ENCODE peak calls at places on chromosome 20, in six cellular contexts. B is mammary epithelial cell, P is pancreas, X is fibroblast of lung, F is upper lobe of right lung, E is H9. C is an unnamed sample.

GRCh38 chr20:8964944-8965562 is 103.8 kb upstream of the PLCB4 start:
- DNase-seq in P (no peak), F (no peak), B (no peak), E (no peak), X (no peak), C (no peak)

GRCh38 chr20:54345301-54345724 is 130.1 kb upstream of the DOK5 start:
- DNase-seq in P (no peak), E (no peak), X (peak; percentile 91), F (no peak), B (peak; percentile 25), C (no peak)

GRCh38 chr20:19691125-19691524 is 66.9 kb upstream of the RIN2 start:
- DNase-seq in X (no peak), F (no peak), B (no peak), P (no peak), E (no peak), C (no peak)

GRCh38 chr20:1015181-1015580 is 13.1 kb upstream of the RSPO4 start:
- DNase-seq in P (no peak), E (no peak), X (no peak), F (no peak), B (no peak), C (no peak)

GRCh38 chr20:64261138-64261537 is 5.6 kb downstream of the PCMTD2 start:
- DNase-seq in B (no peak), E (no peak), X (no peak), F (no peak), P (no peak), C (peak; percentile 88)

GRCh38 chr20:39875493-39876110 is 813.4 kb downstream of the MAFB start:
- DNase-seq in B (no peak), E (no peak), P (no peak), F (no peak), X (no peak), C (no peak)

GRCh38 chr20:25009218-25010145 is 16.9 kb upstream of the APMAP start:
- DNase-seq in X (peak; percentile 57), B (no peak), F (peak; percentile 23), E (no peak), P (no peak), C (no peak)

GRCh38 chr20:57412347-57413029 is 21.3 kb downstream of the RBM38 start:
- DNase-seq in P (peak; percentile 33), X (no peak), F (no peak), B (no peak), E (no peak), C (no peak)

GRCh38 chr20:57428611-57429496 is 37.7 kb downstream of the RBM38 start:
- DNase-seq in P (peak; percentile 54), X (no peak), F (no peak), E (no peak), B (no peak), C (no peak)

GRCh38 chr20:13819885-13820645 is 35.2 kb downstream of the NDUFAF5 start:
- DNase-seq in X (peak; percentile 52), E (peak; percentile 38), B (peak; percentile 74), F (no peak), P (peak; percentile 50), C (peak; percentile 22)

GRCh38 chr20:41734506-41734945 is 116.3 kb upstream of the CHD6 start:
- DNase-seq in B (peak; percentile 35), F (no peak), P (no peak), E (peak; percentile 78), X (peak; percentile 10), C (no peak)

GRCh38 chr20:41142914-41143313 is 5.6 kb downstream of the PLCG1 start:
- DNase-seq in P (no peak), E (no peak), X (no peak), F (peak; percentile 41), B (no peak), C (no peak)

GRCh38 chr20:10761232-10761631 is 87.4 kb upstream of the JAG1 start:
- DNase-seq in E (no peak), B (peak; percentile 95), F (no peak), X (peak; percentile 99), P (no peak), C (no peak)

GRCh38 chr20:32972181-32973076 is 31.8 kb downstream of the SUN5 start:
- DNase-seq in E (peak; percentile 47), P (peak; percentile 28), B (no peak), F (peak; percentile 53), X (no peak), C (no peak)

GRCh38 chr20:35490736-35491181 is 35.4 kb downstream of the CEP250 start:
- DNase-seq in P (no peak), E (no peak), X (no peak), F (no peak), B (no peak), C (no peak)

GRCh38 chr20:23131766-23132165 is 45.6 kb upstream of the CD93 start:
- DNase-seq in B (no peak), E (no peak), F (no peak), P (no peak), X (peak; percentile 56), C (no peak)

GRCh38 chr20:42005211-42005610 is 387.0 kb upstream of the CHD6 start:
- DNase-seq in B (no peak), X (no peak), E (no peak), F (no peak), P (no peak), C (no peak)

GRCh38 chr20:48797850-48798747 is 29.7 kb downstream of the PREX1 start:
- DNase-seq in E (no peak), F (peak; percentile 35), B (no peak), X (no peak), P (no peak), C (no peak)

GRCh38 chr20:38081575-38081974 is 48.0 kb downstream of the RPRD1B start:
- DNase-seq in E (no peak), X (no peak), B (no peak), P (no peak), F (no peak), C (no peak)

GRCh38 chr20:53622247-53623114 is 28.8 kb upstream of the ZNF217 start:
- DNase-seq in E (no peak), P (no peak), X (no peak), B (no peak), F (no peak), C (no peak)

GRCh38 chr20:24764825-24765224 is 184.2 kb upstream of the CST7 start:
- DNase-seq in X (no peak), E (peak; percentile 8), P (peak; percentile 35), B (no peak), F (no peak), C (no peak)

GRCh38 chr20:51456511-51457280 is 85.8 kb downstream of the NFATC2 start:
- DNase-seq in F (peak; percentile 96), X (peak; percentile 95), B (peak; percentile 96), P (peak; percentile 99), E (peak; percentile 54), C (no peak)

GRCh38 chr20:35773154-35773751 is 1.4 kb downstream of the PHF20 start:
- DNase-seq in B (no peak), E (no peak), X (peak; percentile 44), F (no peak), P (no peak), C (no peak)

GRCh38 chr20:37355252-37356180 is 9.6 kb downstream of the SRC start:
- DNase-seq in F (peak; percentile 28), X (no peak), P (no peak), B (no peak), E (no peak), C (no peak)

GRCh38 chr20:8161262-8162071 is 29.4 kb downstream of the PLCB1 start:
- DNase-seq in E (no peak), B (no peak), X (peak; percentile 36), F (no peak), P (no peak), C (no peak)

GRCh38 chr20:34052414-34052813 is 58.7 kb downstream of the RALY start:
- DNase-seq in X (no peak), P (no peak), F (no peak), E (no peak), B (no peak), C (no peak)

GRCh38 chr20:64103871-64104666 is 3.3 kb downstream of the NPBWR2 start:
- DNase-seq in X (no peak), P (peak; percentile 58), E (no peak), B (no peak), F (peak; percentile 42), C (no peak)

DNA sequence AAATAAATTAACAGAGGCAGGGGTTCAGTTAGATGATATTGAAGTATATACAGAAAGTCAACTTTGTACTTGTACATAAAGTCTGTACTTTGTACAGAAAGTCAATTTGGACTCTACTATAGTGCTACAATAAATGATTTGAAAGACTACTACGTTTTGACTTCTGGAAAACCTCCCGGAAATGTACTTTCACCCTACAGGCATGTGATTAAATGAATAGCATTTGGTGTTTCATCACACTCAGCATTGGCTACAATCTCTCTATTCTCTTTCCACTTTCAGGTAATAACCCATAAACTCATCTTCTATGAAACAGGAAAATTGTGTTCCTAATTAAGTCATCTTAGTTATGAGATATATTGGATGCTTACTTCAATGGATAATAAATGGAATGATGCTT is 25.6 kb upstream of the MC3R start:
- DNase-seq in F (no peak), P (no peak), X (no peak), E (no peak), B (peak; percentile 52), C (no peak)
- H3K9me3 ChIP-seq in F (no peaks in the 10 kb centered on the region), P (no peaks in the 10 kb centered on the region), X (no peaks in the 10 kb centered on the region), E (peaks cover 91% of the 10 kb centered on the region), B (peaks cover 13% of the 10 kb centered on the region), C (no peaks in the 10 kb centered on the region)

GRCh38 chr20:62775206-62775605 is 21.1 kb upstream of the MRGBP start:
- DNase-seq in P (peak; percentile 55), F (no peak), E (no peak), B (no peak), X (no peak), C (no peak)

GRCh38 chr20:62776035-62776691 is 20.1 kb upstream of the MRGBP start:
- DNase-seq in B (no peak), E (no peak), X (no peak), P (peak; percentile 32), F (no peak), C (no peak)

GRCh38 chr20:62778058-62778457 is 18.2 kb upstream of the MRGBP start:
- DNase-seq in B (no peak), F (no peak), E (no peak), P (no peak), X (no peak), C (no peak)

GRCh38 chr20:62777528-62777830 is 18.8 kb upstream of the MRGBP start:
- DNase-seq in P (no peak), X (no peak), F (no peak), E (no peak), B (no peak), C (no peak)

GRCh38 chr20:62776692-62777527 is 19.4 kb upstream of the MRGBP start:
- DNase-seq in B (peak; percentile 22), E (peak; percentile 81), X (no peak), P (no peak), F (no peak), C (no peak)
- H3K27ac ChIP-seq in B (no peak overlapping the region), E (no peak overlapping the region), X (no peak overlapping the region), P (no peak overlapping the region), F (peak overlapping the region; percentile 24), C (peak overlapping the region; percentile 67)

GRCh38 chr20:60751826-60752225 is 500.2 kb upstream of the CDH4 start:
- DNase-seq in F (no peak), B (no peak), P (no peak), E (no peak), X (no peak), C (no peak)
- H3K9me3 ChIP-seq in F (no peaks in the 10 kb centered on the region), B (no peaks in the 10 kb centered on the region), P (no peaks in the 10 kb centered on the region), E (no peaks in the 10 kb centered on the region), X (no peaks in the 10 kb centered on the region), C (no peaks in the 10 kb centered on the region)

GRCh38 chr20:47237715-47238114 is 118.8 kb downstream of the ZMYND8 start:
- DNase-seq in B (no peak), P (no peak), X (no peak), E (no peak), F (no peak), C (no peak)
- H3K27ac ChIP-seq in B (no peak overlapping the region), P (no peak overlapping the region), X (no peak overlapping the region), E (no peak overlapping the region), F (no peak overlapping the region), C (no peak overlapping the region)

GRCh38 chr20:2599265-2600060 is 53.0 kb upstream of the NOP56 start:
- DNase-seq in F (no peak), P (no peak), X (no peak), B (no peak), E (peak; percentile 50), C (no peak)
- H3K9me3 ChIP-seq in F (no peaks in the 10 kb centered on the region), P (no peaks in the 10 kb centered on the region), X (no peaks in the 10 kb centered on the region), B (no peaks in the 10 kb centered on the region), E (no peaks in the 10 kb centered on the region), C (no peaks in the 10 kb centered on the region)